ENCODE peak calls at places on chromosomes 7 and 10, in five cellular contexts. One of them, this sample, is unnamed.

GRCh38 chr7:29881724-29882123 is 75.4 kb downstream of the WIPF3 start:
- DNase-seq in CD14-positive monocyte: no peak
- DNase-seq in EL: no peak
- DNase-seq in mucosa of descending colon: no peak
- DNase-seq in CMK: no peak
- DNase-seq in this sample: no peak

GRCh38 chr7:150955519-150956394 is 22.4 kb downstream of the KCNH2 start:
- DNase-seq in CD14-positive monocyte: no peak
- DNase-seq in EL: no peak
- DNase-seq in mucosa of descending colon: no peak
- DNase-seq in CMK: peak
- DNase-seq in this sample: no peak

GRCh38 chr7:27835408-27835807 is 95.4 kb downstream of the TAX1BP1 start:
- DNase-seq in CD14-positive monocyte: no peak
- DNase-seq in EL: no peak
- DNase-seq in mucosa of descending colon: no peak
- DNase-seq in CMK: no peak
- DNase-seq in this sample: no peak

GRCh38 chr7:45033931-45034290 is 33.9 kb downstream of the CCM2 start:
- DNase-seq in CD14-positive monocyte: no peak
- DNase-seq in EL: no peak
- DNase-seq in mucosa of descending colon: no peak
- DNase-seq in CMK: no peak
- DNase-seq in this sample: peak

GRCh38 chr10:108598831-108599230 is 1324.5 kb downstream of the XPNPEP1 start:
- DNase-seq in CD14-positive monocyte: no peak
- DNase-seq in EL: peak
- DNase-seq in mucosa of descending colon: no peak
- DNase-seq in CMK: no peak
- DNase-seq in this sample: no peak

GRCh38 chr7:130493275-130493868 is 1.5 kb downstream of the MEST start:
- DNase-seq in CD14-positive monocyte: no peak
- DNase-seq in EL: peak
- DNase-seq in mucosa of descending colon: no peak
- DNase-seq in CMK: no peak
- DNase-seq in this sample: no peak

GRCh38 chr7:119408596-119408995 is 864.4 kb upstream of the KCND2 start:
- DNase-seq in CD14-positive monocyte: no peak
- DNase-seq in EL: no peak
- DNase-seq in mucosa of descending colon: no peak
- DNase-seq in CMK: no peak
- DNase-seq in this sample: no peak

GRCh38 chr10:38007551-38007950 is 2.9 kb upstream of the ZNF33A start:
- DNase-seq in CD14-positive monocyte: no peak
- DNase-seq in EL: no peak
- DNase-seq in mucosa of descending colon: no peak
- DNase-seq in CMK: no peak
- DNase-seq in this sample: no peak

GRCh38 chr7:32447218-32447617 is 43.0 kb downstream of the LSM5 start:
- DNase-seq in CD14-positive monocyte: no peak
- DNase-seq in EL: no peak
- DNase-seq in mucosa of descending colon: no peak
- DNase-seq in CMK: no peak
- DNase-seq in this sample: no peak

GRCh38 chr7:80916770-80917681 is 1.8 kb downstream of the SEMA3C start:
- DNase-seq in CD14-positive monocyte: no peak
- DNase-seq in EL: peak
- DNase-seq in mucosa of descending colon: no peak
- DNase-seq in CMK: no peak
- DNase-seq in this sample: peak

GRCh38 chr7:126501617-126502016 is 751.1 kb downstream of the GRM8 start:
- DNase-seq in CD14-positive monocyte: no peak
- DNase-seq in EL: no peak
- DNase-seq in mucosa of descending colon: no peak
- DNase-seq in CMK: no peak
- DNase-seq in this sample: no peak

GRCh38 chr10:104273899-104274575 is 5.1 kb downstream of the GSTO2 start:
- DNase-seq in CD14-positive monocyte: no peak
- DNase-seq in EL: no peak
- DNase-seq in mucosa of descending colon: no peak
- DNase-seq in CMK: no peak
- DNase-seq in this sample: no peak

GRCh38 chr7:38318803-38319416 is 45.5 kb upstream of the TARP start:
- DNase-seq in CD14-positive monocyte: no peak
- DNase-seq in EL: peak
- DNase-seq in mucosa of descending colon: peak
- DNase-seq in CMK: no peak
- DNase-seq in this sample: peak

GRCh38 chr7:102451371-102452054 is 13.2 kb downstream of the ALKBH4 start:
- DNase-seq in CD14-positive monocyte: no peak
- DNase-seq in EL: peak
- DNase-seq in mucosa of descending colon: no peak
- DNase-seq in CMK: no peak
- DNase-seq in this sample: no peak

GRCh38 chr7:1647961-1648631 is 22.0 kb upstream of the ELFN1 start:
- DNase-seq in CD14-positive monocyte: peak
- DNase-seq in EL: no peak
- DNase-seq in mucosa of descending colon: no peak
- DNase-seq in CMK: no peak
- DNase-seq in this sample: no peak